ENCODE peak calls at places on chromosomes 11 and 22, in four cellular contexts. E is IMR-90, H is cardiac fibroblast, A is fibroblast of mammary gland. T is an unnamed sample.

GRCh38 chr11:85810871-85811611 is at the start of gene SYTL2:
- DNase-seq in E (peak; percentile 48), H (peak; percentile 31), A (no peak), T (peak; percentile 72)

GRCh38 chr11:86760577-86760976 is 39.8 kb upstream of the PRSS23 start:
- DNase-seq in A (no peak), E (peak; percentile 44), H (no peak), T (no peak)

GRCh38 chr11:95790933-95791247 is 592 bp downstream of the CEP57 start:
- DNase-seq in H (peak; percentile 79), E (peak; percentile 64), A (peak; percentile 60), T (peak; percentile 75)

GRCh38 chr11:59053387-59053786 is 32.7 kb upstream of the GLYATL1B start:
- DNase-seq in A (peak; percentile 57), H (peak; percentile 67), E (peak; percentile 49), T (peak; percentile 64)

GRCh38 chr22:38716827-38717226 is 11.1 kb downstream of the GTPBP1 start:
- DNase-seq in H (no peak), A (no peak), E (no peak), T (no peak)

GRCh38 chr11:129637983-129638776 is 177.5 kb upstream of the TMEM45B start:
- DNase-seq in E (no peak), H (no peak), A (no peak), T (peak; percentile 80)

GRCh38 chr11:46127150-46127638 is 5.9 kb upstream of the PHF21A start:
- DNase-seq in H (peak; percentile 74), A (peak; percentile 74), E (peak; percentile 49), T (peak; percentile 74)

GRCh38 chr11:57359396-57359795 is 21.2 kb downstream of the P2RX3 start:
- DNase-seq in E (no peak), H (no peak), A (no peak), T (no peak)

GRCh38 chr22:47176573-47177333 is 414.3 kb downstream of the TBC1D22A start:
- DNase-seq in A (no peak), H (no peak), E (no peak), T (no peak)

GRCh38 chr11:64058494-64058893 is 22.8 kb downstream of the FLRT1 start:
- DNase-seq in E (no peak), A (no peak), H (peak; percentile 34), T (no peak)

GRCh38 chr22:50469377-50470305 is 5.2 kb downstream of the SBF1 start:
- DNase-seq in A (peak; percentile 30), E (peak; percentile 13), H (peak; percentile 16), T (peak; percentile 81)

GRCh38 chr11:83523676-83524075 is 237.5 kb upstream of the CCDC90B start:
- DNase-seq in E (no peak), H (no peak), A (no peak), T (no peak)

GRCh38 chr22:37904572-37905533 is 1.2 kb upstream of the MICALL1 start:
- DNase-seq in E (peak; percentile 99), H (peak; percentile 94), A (peak; percentile 100), T (peak; percentile 98)

DNA sequence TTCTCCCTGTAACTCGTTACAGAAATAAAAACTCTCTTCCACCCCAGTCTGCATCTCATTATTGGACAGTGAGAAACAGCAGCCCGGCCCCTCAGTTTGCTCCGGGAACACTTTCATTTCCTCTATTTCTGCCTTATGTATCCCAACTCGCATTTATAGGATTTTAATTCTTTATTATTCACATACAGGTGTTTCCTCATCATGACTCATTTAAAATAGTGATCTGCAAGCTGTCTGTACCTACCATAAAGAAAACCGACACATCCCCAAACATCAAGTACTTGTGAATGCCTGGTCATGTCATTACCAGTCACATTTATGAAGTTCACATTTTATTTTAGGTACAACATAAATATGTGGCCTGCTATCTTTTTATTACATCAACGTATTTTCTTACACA is 42.7 kb downstream of the PIWIL3 start:
- DNase-seq in A (no peak), E (no peak), H (no peak), T (peak; percentile 33)
- H3K4me3 ChIP-seq in A (no peak overlapping the region), E (no peak overlapping the region), H (no peak overlapping the region), T (no peak overlapping the region)

GRCh38 chr11:92552942-92553341 is 328.3 kb downstream of the FAT3 start:
- DNase-seq in A (peak; percentile 2), H (peak; percentile 4), E (peak; percentile 4), T (peak; percentile 4)

GRCh38 chr11:92554662-92555061 is 330.0 kb downstream of the FAT3 start:
- DNase-seq in A (no peak), H (no peak), E (no peak), T (no peak)

GRCh38 chr11:92546089-92546488 is 321.5 kb downstream of the FAT3 start:
- DNase-seq in E (no peak), A (no peak), H (no peak), T (no peak)

GRCh38 chr11:92550871-92551270 is 326.3 kb downstream of the FAT3 start:
- DNase-seq in E (no peak), H (no peak), A (no peak), T (no peak)

DNA sequence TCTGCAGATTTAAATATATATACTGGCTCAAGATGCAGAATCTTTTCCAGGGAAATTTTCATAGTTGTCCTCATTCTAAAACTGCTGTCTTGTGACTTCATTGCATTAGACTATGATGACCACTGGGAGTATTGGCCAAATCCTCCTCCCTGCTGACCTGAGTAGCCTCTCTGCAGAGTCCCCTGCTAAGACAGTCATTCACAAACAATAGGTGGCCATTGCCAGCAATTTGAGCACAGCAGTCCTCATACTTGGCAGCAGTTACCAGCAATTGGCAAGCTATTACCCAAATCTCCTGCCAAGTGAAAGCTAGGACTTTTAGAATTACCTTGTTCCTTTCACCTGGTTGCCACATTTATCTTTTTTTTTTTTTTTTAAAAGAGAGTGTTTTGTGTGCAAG is 325.8 kb downstream of the FAT3 start:
- DNase-seq in E (no peak), A (no peak), H (no peak), T (no peak)
- TF ChIP-seq CTCF in E (no peak), A (no peak), H (no peak), T (no peak)

DNA sequence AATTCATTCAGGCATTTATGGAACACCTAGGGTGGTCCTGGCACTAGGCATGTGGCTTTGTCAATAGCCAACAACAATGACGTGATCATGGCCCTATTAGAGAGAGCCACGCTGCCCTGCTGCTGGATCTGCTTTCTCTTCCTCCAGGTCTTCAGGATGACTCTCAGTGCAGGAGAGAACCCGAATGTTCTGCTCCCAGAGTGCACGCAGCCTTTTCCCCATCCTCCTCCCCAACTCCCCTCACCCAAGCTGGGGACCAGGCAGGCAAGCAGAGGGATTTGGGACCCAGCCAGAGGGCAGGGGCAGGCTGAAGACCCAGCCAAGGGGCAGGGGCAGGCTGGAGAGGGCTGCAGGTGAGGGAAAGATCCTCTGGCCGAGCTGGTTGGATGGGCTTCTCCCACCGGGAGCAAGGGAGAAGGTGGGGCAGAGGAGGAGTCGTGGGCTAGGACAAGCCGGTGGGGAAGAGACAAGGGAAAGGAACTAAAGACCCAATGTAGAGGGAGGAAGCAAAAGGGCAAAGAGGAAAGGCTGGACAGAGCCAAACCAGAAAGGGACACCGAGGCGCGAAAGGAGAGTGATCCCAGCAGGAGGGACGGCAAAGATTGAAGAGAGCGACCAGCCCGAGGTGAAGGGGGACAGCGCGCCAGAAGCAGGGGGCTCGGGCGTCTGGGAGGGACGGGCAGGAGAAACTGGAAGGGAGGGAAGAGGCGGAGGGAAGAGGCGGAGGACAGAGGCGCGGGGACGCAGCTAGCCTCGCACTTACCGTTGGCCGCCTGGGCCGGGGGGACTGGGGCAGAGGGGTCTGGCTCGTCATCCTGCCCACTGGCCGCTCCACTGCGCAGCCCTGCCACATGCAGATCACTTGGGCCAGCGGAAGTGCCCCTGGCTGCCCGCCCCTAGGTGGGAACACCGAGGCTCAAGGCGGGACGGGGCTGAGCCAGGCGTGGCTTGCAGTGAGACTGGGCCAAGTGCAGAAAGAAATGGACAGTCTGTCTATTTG is at the start of gene KCTD14:
- DNase-seq in A (no peak), E (no peak), H (peak; percentile 30), T (peak; percentile 29)
- H3K4me3 ChIP-seq in A (peak within 1 kb of the TSS; percentile 48), E (peak within 1 kb of the TSS; percentile 25), H (peak within 1 kb of the TSS; percentile 44), T (peak within 1 kb of the TSS; percentile 48)

GRCh38 chr22:20857247-20857643 is 1.4 kb downstream of the PI4KA start:
- DNase-seq in E (no peak), A (no peak), H (no peak), T (no peak)

GRCh38 chr22:20858615-20859416 is at the start of the genes PI4KA and SNAP29:
- DNase-seq in E (peak; percentile 97), A (peak; percentile 96), H (peak; percentile 99), T (peak; percentile 98)

GRCh38 chr22:20859615-20860014 is 808 bp downstream of the SNAP29 start:
- DNase-seq in H (no peak), E (no peak), A (no peak), T (no peak)

GRCh38 chr22:20862540-20862939 is 3.7 kb downstream of the SNAP29 start:
- DNase-seq in A (no peak), E (no peak), H (no peak), T (peak; percentile 42)

GRCh38 chr22:20857838-20858614 is 585 bp downstream of the PI4KA start:
- DNase-seq in H (peak; percentile 90), E (peak; percentile 85), A (peak; percentile 78), T (peak; percentile 81)
- TF ChIP-seq CTCF in H (no peak), E (no peak), A (no peak), T (no peak)